ENCODE peak calls at places on chromosomes 7 and 10, in six cellular contexts. One of them, this sample, is unnamed. For H3K9me3, the result is how much of the 10 kb centered on the place peaks cover.

GRCh38 chr10:113027574-113028392 is 77.7 kb downstream of the TCF7L2 start:
- DNase-seq in stomach: no peak
- DNase-seq in heart left ventricle: no peak
- DNase-seq in A549: no peak
- DNase-seq in ovary: no peak
- DNase-seq in HCT116: no peak
- DNase-seq in this sample: no peak

GRCh38 chr10:129883637-129884389 is 80.3 kb downstream of the EBF3 start:
- DNase-seq in stomach: no peak
- DNase-seq in heart left ventricle: no peak
- DNase-seq in A549: no peak
- DNase-seq in ovary: no peak
- DNase-seq in HCT116: no peak
- DNase-seq in this sample: no peak

GRCh38 chr7:16293669-16294425 is 127.5 kb downstream of the CRPPA start:
- DNase-seq in stomach: no peak
- DNase-seq in heart left ventricle: no peak
- DNase-seq in A549: no peak
- DNase-seq in ovary: no peak
- DNase-seq in HCT116: no peak
- DNase-seq in this sample: no peak

GRCh38 chr7:25852249-25852994 is 299.6 kb upstream of the NFE2L3 start:
- DNase-seq in stomach: no peak
- DNase-seq in heart left ventricle: no peak
- DNase-seq in A549: no peak
- DNase-seq in ovary: no peak
- DNase-seq in HCT116: no peak
- DNase-seq in this sample: no peak

GRCh38 chr7:106284516-106285050 is at the start of gene NAMPT:
- DNase-seq in stomach: peak
- DNase-seq in heart left ventricle: peak
- DNase-seq in A549: no peak
- DNase-seq in ovary: peak
- DNase-seq in HCT116: no peak
- DNase-seq in this sample: peak

GRCh38 chr10:22365233-22365632 is 19.9 kb downstream of the SPAG6 start:
- DNase-seq in stomach: no peak
- DNase-seq in heart left ventricle: no peak
- DNase-seq in A549: no peak
- DNase-seq in ovary: no peak
- DNase-seq in HCT116: no peak
- DNase-seq in this sample: no peak

GRCh38 chr10:97039538-97040247 is 146.1 kb downstream of the SLIT1 start:
- DNase-seq in stomach: no peak
- DNase-seq in heart left ventricle: no peak
- DNase-seq in A549: no peak
- DNase-seq in ovary: no peak
- DNase-seq in HCT116: no peak
- DNase-seq in this sample: no peak

GRCh38 chr7:484365-485101 is 35.1 kb downstream of the PDGFA start:
- DNase-seq in stomach: no peak
- DNase-seq in heart left ventricle: peak
- DNase-seq in A549: no peak
- DNase-seq in ovary: no peak
- DNase-seq in HCT116: no peak
- DNase-seq in this sample: no peak

GRCh38 chr7:13727279-13727678 is 262.2 kb downstream of the ETV1 start:
- DNase-seq in stomach: no peak
- DNase-seq in heart left ventricle: no peak
- DNase-seq in A549: no peak
- DNase-seq in ovary: no peak
- DNase-seq in HCT116: no peak
- DNase-seq in this sample: no peak

GRCh38 chr7:55308186-55308929 is 56.8 kb upstream of the LANCL2 start:
- DNase-seq in stomach: no peak
- DNase-seq in heart left ventricle: no peak
- DNase-seq in A549: no peak
- DNase-seq in ovary: no peak
- DNase-seq in HCT116: no peak
- DNase-seq in this sample: no peak

GRCh38 chr10:18140149-18140956 is at the start of gene CACNB2:
- DNase-seq in stomach: no peak
- DNase-seq in heart left ventricle: peak
- DNase-seq in A549: peak
- DNase-seq in ovary: peak
- DNase-seq in HCT116: no peak
- DNase-seq in this sample: peak

GRCh38 chr7:151060416-151061234 is 1.2 kb downstream of the SLC4A2 start:
- DNase-seq in stomach: peak
- DNase-seq in heart left ventricle: peak
- DNase-seq in A549: peak
- DNase-seq in ovary: peak
- DNase-seq in HCT116: no peak
- DNase-seq in this sample: peak

GRCh38 chr7:80781146-80781545 is 137.7 kb downstream of the SEMA3C start:
- DNase-seq in stomach: no peak
- DNase-seq in heart left ventricle: no peak
- DNase-seq in A549: no peak
- DNase-seq in ovary: no peak
- DNase-seq in HCT116: no peak
- DNase-seq in this sample: no peak

GRCh38 chr7:4271716-4272015 is 410.4 kb upstream of the FOXK1 start:
- DNase-seq in stomach: no peak
- DNase-seq in heart left ventricle: no peak
- DNase-seq in A549: no peak
- DNase-seq in ovary: no peak
- DNase-seq in HCT116: no peak
- DNase-seq in this sample: no peak

DNA sequence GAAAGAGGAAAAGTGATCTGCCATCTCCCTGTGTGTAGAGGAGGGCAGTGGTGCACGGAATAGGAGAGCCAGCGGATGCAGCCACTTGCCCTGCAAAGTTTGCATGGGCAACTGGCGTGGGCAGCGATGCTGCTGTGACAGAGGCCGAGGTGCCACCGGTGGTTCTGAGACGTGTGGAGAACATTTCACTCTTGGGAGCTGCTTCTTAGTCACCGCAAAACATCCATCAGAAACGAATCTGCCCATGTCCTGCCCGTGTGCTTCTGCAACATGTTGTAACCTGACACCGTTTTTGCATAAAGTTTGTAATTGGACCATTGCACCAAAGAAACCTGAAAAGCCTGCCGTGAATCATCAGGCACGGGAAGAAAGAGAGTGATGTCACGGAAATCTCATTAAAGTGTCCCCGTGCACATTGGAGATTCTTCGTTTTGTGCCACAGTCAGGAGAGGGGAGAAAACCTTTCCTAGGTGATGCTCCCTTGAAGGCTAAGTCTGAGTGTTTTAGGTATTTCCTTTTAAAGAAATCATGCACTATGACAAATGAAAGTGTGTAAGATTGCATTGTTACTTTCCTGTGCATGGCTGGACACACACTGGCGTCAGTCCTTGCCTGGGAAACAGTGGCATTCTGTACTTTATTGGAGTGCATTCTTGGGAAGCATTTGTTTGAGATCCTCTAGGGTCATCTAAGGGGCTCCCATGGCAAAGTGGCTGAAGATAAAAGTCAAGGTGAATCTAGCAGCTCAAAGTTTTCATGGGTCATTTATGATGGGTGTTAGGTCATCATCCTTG is 302.6 kb downstream of the KLF6 start:
- DNase-seq in stomach: peak
- DNase-seq in heart left ventricle: peak
- DNase-seq in A549: peak
- DNase-seq in ovary: peak
- DNase-seq in HCT116: peak
- DNase-seq in this sample: peak
- TF ChIP-seq POLR2A in stomach: no peak
- TF ChIP-seq POLR2A in heart left ventricle: no peak
- TF ChIP-seq POLR2A in A549: no peak
- TF ChIP-seq POLR2A in ovary: no peak
- TF ChIP-seq POLR2A in HCT116: no peak
- TF ChIP-seq POLR2A in this sample: no peak

GRCh38 chr7:82625377-82625776 is 181.8 kb upstream of the CACNA2D1 start:
- DNase-seq in stomach: no peak
- DNase-seq in heart left ventricle: no peak
- DNase-seq in A549: no peak
- DNase-seq in ovary: no peak
- DNase-seq in HCT116: no peak
- DNase-seq in this sample: no peak
- TF ChIP-seq CTCF in stomach: no peak
- TF ChIP-seq CTCF in heart left ventricle: no peak
- TF ChIP-seq CTCF in A549: no peak
- TF ChIP-seq CTCF in ovary: no peak
- TF ChIP-seq CTCF in HCT116: no peak
- TF ChIP-seq CTCF in this sample: no peak

GRCh38 chr7:127365164-127365956 is 27.1 kb downstream of the ZNF800 start:
- DNase-seq in stomach: no peak
- DNase-seq in heart left ventricle: no peak
- DNase-seq in A549: no peak
- DNase-seq in ovary: no peak
- DNase-seq in HCT116: no peak
- DNase-seq in this sample: no peak
- H3K9me3 ChIP-seq in stomach: under half
- H3K9me3 ChIP-seq in heart left ventricle: under half
- H3K9me3 ChIP-seq in A549: under half
- H3K9me3 ChIP-seq in ovary: under half
- H3K9me3 ChIP-seq in HCT116: under half
- H3K9me3 ChIP-seq in this sample: under half

GRCh38 chr7:99090811-99091582 is 52.9 kb downstream of the SMURF1 start:
- DNase-seq in stomach: no peak
- DNase-seq in heart left ventricle: no peak
- DNase-seq in A549: no peak
- DNase-seq in ovary: no peak
- DNase-seq in HCT116: no peak
- DNase-seq in this sample: no peak

GRCh38 chr7:99086944-99087343 is 57.0 kb downstream of the SMURF1 start:
- DNase-seq in stomach: no peak
- DNase-seq in heart left ventricle: no peak
- DNase-seq in A549: no peak
- DNase-seq in ovary: no peak
- DNase-seq in HCT116: no peak
- DNase-seq in this sample: no peak

GRCh38 chr7:99092064-99092720 is 51.7 kb downstream of the SMURF1 start:
- DNase-seq in stomach: no peak
- DNase-seq in heart left ventricle: no peak
- DNase-seq in A549: no peak
- DNase-seq in ovary: no peak
- DNase-seq in HCT116: no peak
- DNase-seq in this sample: no peak

GRCh38 chr7:99086532-99086931 is 57.4 kb downstream of the SMURF1 start:
- DNase-seq in stomach: no peak
- DNase-seq in heart left ventricle: no peak
- DNase-seq in A549: no peak
- DNase-seq in ovary: no peak
- DNase-seq in HCT116: no peak
- DNase-seq in this sample: no peak

GRCh38 chr7:99089914-99090629 is 53.8 kb downstream of the SMURF1 start:
- DNase-seq in stomach: no peak
- DNase-seq in heart left ventricle: no peak
- DNase-seq in A549: no peak
- DNase-seq in ovary: no peak
- DNase-seq in HCT116: no peak
- DNase-seq in this sample: no peak
- TF ChIP-seq POLR2A in stomach: no peak
- TF ChIP-seq POLR2A in heart left ventricle: no peak
- TF ChIP-seq POLR2A in A549: no peak
- TF ChIP-seq POLR2A in ovary: no peak
- TF ChIP-seq POLR2A in HCT116: no peak
- TF ChIP-seq POLR2A in this sample: no peak

GRCh38 chr10:107059872-107060271 is 104.6 kb downstream of the SORCS1 start:
- DNase-seq in stomach: no peak
- DNase-seq in heart left ventricle: no peak
- DNase-seq in A549: no peak
- DNase-seq in ovary: no peak
- DNase-seq in HCT116: no peak
- DNase-seq in this sample: no peak

GRCh38 chr10:107059058-107059457 is 105.4 kb downstream of the SORCS1 start:
- DNase-seq in stomach: no peak
- DNase-seq in heart left ventricle: no peak
- DNase-seq in A549: no peak
- DNase-seq in ovary: no peak
- DNase-seq in HCT116: no peak
- DNase-seq in this sample: peak

GRCh38 chr10:107051769-107052168 is 112.7 kb downstream of the SORCS1 start:
- DNase-seq in stomach: no peak
- DNase-seq in heart left ventricle: no peak
- DNase-seq in A549: no peak
- DNase-seq in ovary: no peak
- DNase-seq in HCT116: no peak
- DNase-seq in this sample: no peak

GRCh38 chr10:107056160-107056559 is 108.3 kb downstream of the SORCS1 start:
- DNase-seq in stomach: no peak
- DNase-seq in heart left ventricle: no peak
- DNase-seq in A549: no peak
- DNase-seq in ovary: no peak
- DNase-seq in HCT116: no peak
- DNase-seq in this sample: no peak

DNA sequence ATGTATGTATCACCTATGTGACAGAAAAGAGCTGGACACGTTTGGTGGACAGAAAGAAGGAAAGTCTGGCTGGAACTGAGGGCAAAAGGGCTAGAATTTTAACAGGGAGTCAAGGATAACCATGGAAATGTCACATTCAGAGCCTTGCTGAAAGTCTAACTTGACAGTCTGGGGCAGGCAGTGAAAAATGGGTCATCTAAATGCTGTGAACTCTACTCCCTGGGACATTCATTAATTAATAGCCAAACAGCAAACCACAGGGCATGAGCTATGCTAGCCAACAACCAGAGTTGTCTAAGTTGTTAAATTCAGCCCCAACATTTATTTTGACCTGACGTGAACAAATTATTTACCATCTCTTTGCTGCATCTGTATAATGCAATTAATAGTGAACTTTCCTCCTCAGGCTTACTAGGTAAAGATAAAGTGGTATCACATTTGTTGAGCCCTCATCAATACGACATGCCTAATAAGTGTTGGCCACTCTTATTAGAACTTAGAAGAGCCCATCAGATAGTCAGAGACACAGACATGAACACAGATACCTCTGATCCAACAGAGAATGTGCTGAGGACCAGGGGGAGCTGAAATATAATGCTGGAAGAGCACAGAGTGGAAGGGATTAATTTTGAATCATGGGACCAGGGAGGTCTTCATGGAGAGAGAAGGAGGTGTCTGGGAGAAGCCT is 109.9 kb downstream of the SORCS1 start:
- DNase-seq in stomach: no peak
- DNase-seq in heart left ventricle: no peak
- DNase-seq in A549: no peak
- DNase-seq in ovary: no peak
- DNase-seq in HCT116: no peak
- DNase-seq in this sample: no peak
- TF ChIP-seq CTCF in stomach: no peak
- TF ChIP-seq CTCF in heart left ventricle: no peak
- TF ChIP-seq CTCF in A549: no peak
- TF ChIP-seq CTCF in ovary: no peak
- TF ChIP-seq CTCF in HCT116: no peak
- TF ChIP-seq CTCF in this sample: no peak